ENCODE peak calls at places on chromosomes 13 and 19, in nine cellular contexts. One of them, this sample, is unnamed.

GRCh38 chr19:19410553-19411550 is 5.4 kb downstream of the GATAD2A start:
- DNase-seq in hypothalamus: no peak
- DNase-seq in mucosa of gallbladder: no peak
- DNase-seq in retina: no peak
- DNase-seq in body of pancreas: no peak
- DNase-seq in effector memory CD4-positive, alpha-beta T cell: no peak
- DNase-seq in EL: no peak
- DNase-seq in activated CD4-positive, alpha-beta T cell treated with anti-CD3 and anti-CD28 coated beads, Interleukin-2, amount 10 ng/mL, durations not matched to agents 7 days and 5 days: no peak
- DNase-seq in activated gamma-delta T cell treated with Interleukin-2 at 50 U/mL for 16 hours: no peak
- DNase-seq in this sample: no peak

GRCh38 chr13:50679321-50679720 is 164.2 kb downstream of the DLEU7 start:
- DNase-seq in activated gamma-delta T cell treated with Interleukin-2 at 50 U/mL for 16 hours: no peak
- DNase-seq in mucosa of gallbladder: no peak
- DNase-seq in body of pancreas: no peak
- DNase-seq in effector memory CD4-positive, alpha-beta T cell: no peak
- DNase-seq in hypothalamus: no peak
- DNase-seq in activated CD4-positive, alpha-beta T cell treated with anti-CD3 and anti-CD28 coated beads, Interleukin-2, amount 10 ng/mL, durations not matched to agents 7 days and 5 days: no peak
- DNase-seq in retina: no peak
- DNase-seq in EL: peak
- DNase-seq in this sample: no peak

GRCh38 chr13:27523345-27524073 is 73.1 kb upstream of the MTIF3 start:
- DNase-seq in retina: no peak
- DNase-seq in hypothalamus: no peak
- DNase-seq in EL: no peak
- DNase-seq in mucosa of gallbladder: no peak
- DNase-seq in body of pancreas: no peak
- DNase-seq in activated gamma-delta T cell treated with Interleukin-2 at 50 U/mL for 16 hours: no peak
- DNase-seq in activated CD4-positive, alpha-beta T cell treated with anti-CD3 and anti-CD28 coated beads, Interleukin-2, amount 10 ng/mL, durations not matched to agents 7 days and 5 days: no peak
- DNase-seq in effector memory CD4-positive, alpha-beta T cell: no peak
- DNase-seq in this sample: no peak

GRCh38 chr19:3285647-3286176 is 61.3 kb downstream of the CELF5 start:
- DNase-seq in hypothalamus: no peak
- DNase-seq in effector memory CD4-positive, alpha-beta T cell: peak
- DNase-seq in mucosa of gallbladder: no peak
- DNase-seq in EL: no peak
- DNase-seq in retina: no peak
- DNase-seq in activated gamma-delta T cell treated with Interleukin-2 at 50 U/mL for 16 hours: peak
- DNase-seq in activated CD4-positive, alpha-beta T cell treated with anti-CD3 and anti-CD28 coated beads, Interleukin-2, amount 10 ng/mL, durations not matched to agents 7 days and 5 days: peak
- DNase-seq in body of pancreas: no peak
- DNase-seq in this sample: no peak

GRCh38 chr19:34151439-34151838 is 20.9 kb upstream of the LSM14A start:
- DNase-seq in EL: no peak
- DNase-seq in retina: no peak
- DNase-seq in activated gamma-delta T cell treated with Interleukin-2 at 50 U/mL for 16 hours: no peak
- DNase-seq in body of pancreas: no peak
- DNase-seq in mucosa of gallbladder: no peak
- DNase-seq in activated CD4-positive, alpha-beta T cell treated with anti-CD3 and anti-CD28 coated beads, Interleukin-2, amount 10 ng/mL, durations not matched to agents 7 days and 5 days: no peak
- DNase-seq in effector memory CD4-positive, alpha-beta T cell: no peak
- DNase-seq in hypothalamus: no peak
- DNase-seq in this sample: no peak

GRCh38 chr13:21871302-21871862 is 200.5 kb downstream of the FGF9 start:
- DNase-seq in activated gamma-delta T cell treated with Interleukin-2 at 50 U/mL for 16 hours: no peak
- DNase-seq in body of pancreas: no peak
- DNase-seq in EL: no peak
- DNase-seq in retina: no peak
- DNase-seq in effector memory CD4-positive, alpha-beta T cell: no peak
- DNase-seq in activated CD4-positive, alpha-beta T cell treated with anti-CD3 and anti-CD28 coated beads, Interleukin-2, amount 10 ng/mL, durations not matched to agents 7 days and 5 days: no peak
- DNase-seq in mucosa of gallbladder: no peak
- DNase-seq in hypothalamus: no peak
- DNase-seq in this sample: no peak

GRCh38 chr19:2048959-2049740 is 1.9 kb downstream of the MKNK2 start:
- DNase-seq in effector memory CD4-positive, alpha-beta T cell: no peak
- DNase-seq in retina: no peak
- DNase-seq in mucosa of gallbladder: no peak
- DNase-seq in EL: no peak
- DNase-seq in hypothalamus: peak
- DNase-seq in activated gamma-delta T cell treated with Interleukin-2 at 50 U/mL for 16 hours: peak
- DNase-seq in body of pancreas: peak
- DNase-seq in activated CD4-positive, alpha-beta T cell treated with anti-CD3 and anti-CD28 coated beads, Interleukin-2, amount 10 ng/mL, durations not matched to agents 7 days and 5 days: no peak
- DNase-seq in this sample: no peak

GRCh38 chr13:55410398-55411330 is 1730.1 kb upstream of the PRR20A start:
- DNase-seq in EL: no peak
- DNase-seq in retina: no peak
- DNase-seq in hypothalamus: no peak
- DNase-seq in mucosa of gallbladder: no peak
- DNase-seq in effector memory CD4-positive, alpha-beta T cell: no peak
- DNase-seq in body of pancreas: no peak
- DNase-seq in activated gamma-delta T cell treated with Interleukin-2 at 50 U/mL for 16 hours: no peak
- DNase-seq in activated CD4-positive, alpha-beta T cell treated with anti-CD3 and anti-CD28 coated beads, Interleukin-2, amount 10 ng/mL, durations not matched to agents 7 days and 5 days: no peak
- DNase-seq in this sample: no peak

GRCh38 chr19:33722456-33723239 is 74.0 kb upstream of the KCTD15 start:
- DNase-seq in retina: peak
- DNase-seq in EL: no peak
- DNase-seq in activated CD4-positive, alpha-beta T cell treated with anti-CD3 and anti-CD28 coated beads, Interleukin-2, amount 10 ng/mL, durations not matched to agents 7 days and 5 days: no peak
- DNase-seq in body of pancreas: no peak
- DNase-seq in activated gamma-delta T cell treated with Interleukin-2 at 50 U/mL for 16 hours: no peak
- DNase-seq in hypothalamus: no peak
- DNase-seq in mucosa of gallbladder: peak
- DNase-seq in effector memory CD4-positive, alpha-beta T cell: no peak
- DNase-seq in this sample: no peak

This sample was measured in activated T-helper 2 cell treated with anti-CD3 and anti-CD28 coated beads, Interferon-gamma antibody, Interleukin-2, Interleukin-4, amounts not matched to agents 10 μg/mL and 5 μg/mL and 100 μg/mL, durations not matched to agents 14 hours and 24 hours and 36 hours.